ENCODE peak calls at places on chromosomes 4 and X, in ten cellular contexts. P is activated CD4-positive, CD25-positive, alpha-beta regulatory T cell treated with anti-CD3 and anti-CD28 coated beads, Interleukin-2, amount 50 U/mL, for 72 hours; D is mammary epithelial cell; M is fibroblast of mammary gland; B is stimulated activated CD4-positive, alpha-beta T cell treated with anti-CD3 and anti-CD28 coated beads, TNF-alpha, amount 100 ng/mL, for 1 hour; V is A549; Q is fibroblast of the aortic adventitia; X is iris pigment epithelial cell; U is esophagus squamous epithelium; G is SW480. S is an unnamed sample.

GRCh38 chr4:2598661-2599654 is 62.5 kb downstream of the FAM193A start:
- DNase-seq in B (no peak), X (peak), G (no peak), P (no peak), M (peak), D (no peak), U (no peak), Q (no peak), V (no peak), S (no peak)

GRCh38 chrX:39616098-39616729 is 481.5 kb downstream of the BCOR start:
- DNase-seq in D (no peak), V (no peak), Q (peak), X (no peak), B (no peak), G (no peak), U (no peak), P (no peak), M (no peak), S (no peak)

GRCh38 chr4:171880136-171880535 is 66.9 kb downstream of the GALNTL6 start:
- DNase-seq in V (peak), Q (no peak), P (no peak), M (peak), G (no peak), B (no peak), X (peak), U (no peak), D (peak), S (peak)

GRCh38 chrX:39985116-39985515 is 112.6 kb downstream of the BCOR start:
- DNase-seq in G (no peak), D (no peak), Q (no peak), B (no peak), M (no peak), X (no peak), P (no peak), U (no peak), V (no peak), S (no peak)

GRCh38 chr4:26850528-26850927 is 10.1 kb upstream of the STIM2 start:
- DNase-seq in G (no peak), P (no peak), U (no peak), X (no peak), D (no peak), B (no peak), M (no peak), V (no peak), Q (no peak), S (no peak)

GRCh38 chr4:88991746-88992145 is 65.2 kb downstream of the FAM13A start:
- DNase-seq in P (no peak), Q (peak), G (no peak), X (peak), V (no peak), U (no peak), M (peak), D (peak), B (no peak), S (no peak)

GRCh38 chrX:152635941-152636340 is 1.8 kb upstream of the GABRQ start:
- DNase-seq in M (peak), B (no peak), X (peak), V (peak), U (no peak), Q (peak), P (no peak), G (peak), D (peak), S (peak)

GRCh38 chr4:6461301-6462165 is 10.9 kb downstream of the PPP2R2C start:
- DNase-seq in B (no peak), M (peak), D (no peak), V (no peak), P (peak), X (no peak), G (no peak), Q (no peak), U (no peak), S (no peak)

GRCh38 chr4:23946307-23946706 is 56.5 kb upstream of the PPARGC1A start:
- DNase-seq in U (no peak), V (no peak), B (no peak), X (no peak), M (no peak), P (no peak), G (no peak), D (no peak), Q (no peak), S (no peak)

S was measured in adipocyte.